ENCODE peak calls at places on chromosome 11, in seven cellular contexts. I is cardiac muscle cell; A is tibial artery; U is CD8-positive, alpha-beta memory T cell; M is right atrium auricular region; V is Panc1; H is psoas muscle. Y is an unnamed sample.
A peak's percentile ranks its signal among the peaks of the same experiment; 100 is the strongest.

GRCh38 chr11:112778091-112778889 is 182.9 kb upstream of the NCAM1 start:
- DNase-seq in H (no peak), A (no peak), U (no peak), V (no peak), M (no peak), I (peak; percentile 57), Y (no peak)

GRCh38 chr11:130448416-130449068 is at the start of gene ADAMTS15:
- DNase-seq in M (peak; percentile 89), U (no peak), V (no peak), H (peak; percentile 81), A (peak; percentile 88), I (peak; percentile 97), Y (no peak)

GRCh38 chr11:100639140-100639539 is 47.9 kb upstream of the ARHGAP42 start:
- DNase-seq in A (no peak), I (peak; percentile 13), V (no peak), H (no peak), U (no peak), M (no peak), Y (peak; percentile 4)

GRCh38 chr11:6404341-6405038 is 14.2 kb downstream of the SMPD1 start:
- DNase-seq in U (peak; percentile 64), I (no peak), M (no peak), A (no peak), H (no peak), V (no peak), Y (no peak)

GRCh38 chr11:10868375-10868774 is 10.5 kb upstream of the ZBED5 start:
- DNase-seq in M (no peak), I (no peak), U (no peak), A (no peak), H (no peak), V (no peak), Y (no peak)

GRCh38 chr11:132072044-132072879 is 701.8 kb downstream of the NTM start:
- DNase-seq in I (no peak), M (no peak), U (no peak), A (no peak), H (no peak), V (no peak), Y (no peak)

GRCh38 chr11:85634747-85635146 is 6.4 kb downstream of the TMEM126B start:
- DNase-seq in A (no peak), U (no peak), M (no peak), I (no peak), H (no peak), V (no peak), Y (no peak)

GRCh38 chr11:126602993-126603392 is 247.5 kb downstream of the ST3GAL4 start:
- DNase-seq in A (no peak), V (no peak), U (no peak), H (no peak), I (no peak), M (no peak), Y (no peak)

GRCh38 chr11:65958306-65958705 is 3.2 kb upstream of the SART1 start:
- DNase-seq in U (no peak), H (no peak), M (no peak), I (no peak), V (no peak), A (no peak), Y (no peak)

GRCh38 chr11:96361778-96362177 is 18.8 kb upstream of the MAML2 start:
- DNase-seq in V (no peak), M (no peak), A (no peak), I (no peak), U (no peak), H (no peak), Y (no peak)

GRCh38 chr11:71568707-71569349 is 3.5 kb downstream of the KRTAP5-10 start:
- DNase-seq in I (no peak), A (no peak), U (no peak), H (no peak), M (no peak), V (no peak), Y (no peak)

GRCh38 chr11:69300124-69301032 is 6.4 kb downstream of the MYEOV start:
- DNase-seq in H (no peak), U (no peak), A (no peak), M (no peak), I (no peak), V (no peak), Y (no peak)

GRCh38 chr11:63666874-63667273 is 4.3 kb downstream of the ATL3 start:
- DNase-seq in V (no peak), A (no peak), I (no peak), H (no peak), M (no peak), U (no peak), Y (no peak)

GRCh38 chr11:32416301-32416700 is 19.0 kb downstream of the WT1 start:
- DNase-seq in H (no peak), I (no peak), V (no peak), M (no peak), A (no peak), U (no peak), Y (no peak)

GRCh38 chr11:72519220-72519881 is 85.0 kb upstream of the CLPB start:
- DNase-seq in V (no peak), M (no peak), U (no peak), A (no peak), H (no peak), I (no peak), Y (no peak)

GRCh38 chr11:73019996-73020395 is 122.1 kb downstream of the FCHSD2 start:
- DNase-seq in M (no peak), U (no peak), H (no peak), I (no peak), A (no peak), V (no peak), Y (no peak)

GRCh38 chr11:78790784-78791183 is 216.1 kb upstream of the NARS2 start:
- DNase-seq in H (no peak), U (no peak), A (no peak), M (no peak), V (no peak), I (no peak), Y (no peak)

GRCh38 chr11:119094816-119095065 is 6.9 kb downstream of the DPAGT1 start:
- DNase-seq in A (peak; percentile 86), M (peak; percentile 83), V (no peak), H (peak; percentile 85), I (peak; percentile 86), U (no peak), Y (peak; percentile 71)

GRCh38 chr11:36608491-36609199 is 10.6 kb upstream of the RAG2 start:
- DNase-seq in V (no peak), I (no peak), U (no peak), A (no peak), M (no peak), H (no peak), Y (no peak)

GRCh38 chr11:73270089-73270854 is 1.9 kb upstream of the P2RY6 start:
- DNase-seq in V (no peak), M (peak; percentile 54), A (no peak), I (no peak), H (no peak), U (no peak), Y (no peak)

GRCh38 chr11:57303990-57304579 is 20.7 kb downstream of the TNKS1BP1 start:
- DNase-seq in U (no peak), A (no peak), M (no peak), I (no peak), H (no peak), V (no peak), Y (no peak)

GRCh38 chr11:60774726-60775125 is 10.4 kb upstream of the MS4A10 start:
- DNase-seq in M (no peak), U (no peak), I (no peak), A (no peak), H (no peak), V (no peak), Y (no peak)
- H3K27ac ChIP-seq in M (no peak overlapping the region), U (no peak overlapping the region), I (no peak overlapping the region), A (no peak overlapping the region), H (no peak overlapping the region), V (no peak overlapping the region), Y (no peak overlapping the region)

GRCh38 chr11:12195773-12196172 is 85.4 kb downstream of the MICAL2 start:
- DNase-seq in V (no peak), M (no peak), H (no peak), A (no peak), I (no peak), U (peak; percentile 71), Y (no peak)
- H3K27ac ChIP-seq in V (peak overlapping the region; percentile 39), M (no peak overlapping the region), H (no peak overlapping the region), A (peak overlapping the region; percentile 71), I (peak overlapping the region; percentile 90), U (peak overlapping the region; percentile 74), Y (no peak overlapping the region)

GRCh38 chr11:1834791-1835670 is at the start of gene SYT8:
- DNase-seq in U (no peak), M (no peak), A (no peak), H (no peak), I (no peak), V (no peak), Y (no peak)

GRCh38 chr11:1832181-1832988 is 2.4 kb upstream of the SYT8 start:
- DNase-seq in H (peak; percentile 66), M (no peak), U (peak; percentile 73), A (no peak), I (peak; percentile 73), V (no peak), Y (peak; percentile 72)

GRCh38 chr11:1832989-1833365 is 1.8 kb upstream of the SYT8 start:
- DNase-seq in M (no peak), I (no peak), U (peak; percentile 47), V (no peak), A (no peak), H (no peak), Y (no peak)

GRCh38 chr11:1835671-1836010 is 851 bp downstream of the SYT8 start:
- DNase-seq in V (no peak), I (no peak), M (no peak), A (no peak), H (no peak), U (no peak), Y (no peak)

DNA sequence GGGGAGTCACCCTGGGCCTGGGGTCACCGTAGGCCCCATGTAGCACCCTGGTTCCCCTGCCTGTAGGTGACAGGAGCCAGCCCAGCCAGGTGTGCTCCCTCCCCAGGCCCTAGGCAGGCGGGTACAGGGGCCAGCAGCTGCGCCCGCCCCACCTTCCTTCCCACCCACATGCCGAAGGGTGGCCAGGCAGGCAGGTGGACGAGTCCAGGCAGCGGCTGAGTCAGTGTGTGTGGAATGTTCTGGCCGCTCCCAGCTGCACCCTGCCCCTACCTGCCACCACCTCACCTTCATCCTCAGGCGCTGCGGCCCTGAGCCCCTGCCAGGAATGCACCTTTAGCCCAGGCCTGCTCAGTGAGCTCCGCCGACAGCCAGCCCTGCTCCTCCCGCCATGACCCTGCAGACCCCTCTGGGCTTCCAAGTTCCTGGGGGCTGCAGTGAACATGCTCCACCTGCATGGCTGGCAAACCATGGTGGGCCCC is 619 bp upstream of the SYT8 start:
- DNase-seq in I (no peak), H (no peak), M (no peak), U (peak; percentile 45), A (no peak), V (no peak), Y (no peak)
- H3K27ac ChIP-seq in I (no peak overlapping the region), H (no peak overlapping the region), M (no peak overlapping the region), U (no peak overlapping the region), A (no peak overlapping the region), V (peak overlapping the region; percentile 99), Y (no peak overlapping the region)

DNA sequence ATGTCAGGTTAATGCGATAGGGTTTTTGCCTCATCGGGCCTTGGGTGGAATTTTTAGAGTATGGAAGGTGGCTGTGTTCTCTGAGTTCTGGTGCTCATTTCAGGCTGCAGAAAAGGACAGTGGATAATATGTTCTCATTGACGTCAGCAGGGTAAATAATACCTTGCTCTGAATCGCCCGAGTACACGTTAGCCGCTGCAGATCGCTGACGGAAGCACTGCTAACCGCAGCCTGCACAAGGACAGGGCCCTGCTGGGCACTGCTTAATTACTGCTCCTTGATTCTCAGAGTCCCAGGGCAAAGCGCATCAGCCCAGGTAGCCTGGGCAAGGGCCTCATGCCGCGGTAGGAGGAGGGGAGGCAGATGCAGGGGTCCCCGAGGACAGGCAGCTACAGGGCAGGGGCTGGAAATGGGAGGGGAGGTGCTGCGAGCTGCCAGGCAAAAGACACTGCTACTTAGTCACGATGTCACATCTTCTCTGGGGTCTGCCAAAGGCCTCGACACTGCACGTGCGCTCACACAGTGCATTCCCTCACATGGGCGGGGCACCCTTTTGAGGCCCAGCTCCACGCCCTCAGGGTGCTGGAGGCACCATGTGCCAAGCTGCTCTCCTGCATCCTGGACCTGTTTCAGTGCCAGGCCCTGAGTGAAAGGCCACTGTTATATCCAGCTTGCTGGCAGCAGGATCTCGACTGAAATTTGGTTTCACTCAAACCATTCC is 35.2 kb downstream of the PPP2R1B start:
- DNase-seq in I (no peak), A (peak; percentile 60), M (no peak), U (no peak), H (peak; percentile 74), V (no peak), Y (peak; percentile 86)
- H3K27ac ChIP-seq in I (peak overlapping the region; percentile 91), A (peak overlapping the region; percentile 93), M (peak overlapping the region; percentile 97), U (no peak overlapping the region), H (peak overlapping the region; percentile 91), V (no peak overlapping the region), Y (peak overlapping the region; percentile 98)